ENCODE peak calls at places on chromosomes 6 and 20, in eight cellular contexts. One of them, this sample, is unnamed.

GRCh38 chr6:18209539-18210197 is 54.4 kb downstream of the KDM1B start:
- DNase-seq in lung: no peak
- DNase-seq in CD8-positive, alpha-beta T cell: no peak
- DNase-seq in PC-3: no peak
- DNase-seq in H1: no peak
- DNase-seq in IMR-90: no peak
- DNase-seq in type B pancreatic cell: no peak
- DNase-seq in RWPE2: no peak
- DNase-seq in this sample: no peak

GRCh38 chr6:8736046-8736877 is 300.9 kb upstream of the SLC35B3 start:
- DNase-seq in CD8-positive, alpha-beta T cell: no peak
- DNase-seq in RWPE2: no peak
- DNase-seq in PC-3: no peak
- DNase-seq in IMR-90: no peak
- DNase-seq in H1: no peak
- DNase-seq in type B pancreatic cell: no peak
- DNase-seq in lung: no peak
- DNase-seq in this sample: no peak

GRCh38 chr20:24663496-24663895 is 194.1 kb downstream of the SYNDIG1 start:
- DNase-seq in CD8-positive, alpha-beta T cell: no peak
- DNase-seq in lung: no peak
- DNase-seq in H1: no peak
- DNase-seq in RWPE2: peak; percentile 44
- DNase-seq in IMR-90: no peak
- DNase-seq in type B pancreatic cell: no peak
- DNase-seq in PC-3: no peak
- DNase-seq in this sample: no peak

GRCh38 chr6:11236351-11236750 is 3.9 kb upstream of the NEDD9 start:
- DNase-seq in PC-3: no peak
- DNase-seq in RWPE2: no peak
- DNase-seq in type B pancreatic cell: no peak
- DNase-seq in CD8-positive, alpha-beta T cell: no peak
- DNase-seq in IMR-90: no peak
- DNase-seq in lung: peak; percentile 61
- DNase-seq in H1: no peak
- DNase-seq in this sample: no peak

GRCh38 chr6:166167801-166168615 is at the start of gene TBXT:
- DNase-seq in IMR-90: no peak
- DNase-seq in H1: peak; percentile 86
- DNase-seq in lung: no peak
- DNase-seq in type B pancreatic cell: no peak
- DNase-seq in RWPE2: no peak
- DNase-seq in CD8-positive, alpha-beta T cell: no peak
- DNase-seq in PC-3: no peak
- DNase-seq in this sample: no peak

GRCh38 chr6:16337280-16337975 is 99.0 kb downstream of the GMPR start:
- DNase-seq in IMR-90: peak; percentile 93
- DNase-seq in RWPE2: no peak
- DNase-seq in H1: no peak
- DNase-seq in lung: peak; percentile 63
- DNase-seq in PC-3: no peak
- DNase-seq in type B pancreatic cell: no peak
- DNase-seq in CD8-positive, alpha-beta T cell: no peak
- DNase-seq in this sample: peak; percentile 84

GRCh38 chr6:137970368-137970767 is 103.3 kb downstream of the TNFAIP3 start:
- DNase-seq in IMR-90: no peak
- DNase-seq in type B pancreatic cell: no peak
- DNase-seq in lung: no peak
- DNase-seq in RWPE2: no peak
- DNase-seq in PC-3: no peak
- DNase-seq in CD8-positive, alpha-beta T cell: no peak
- DNase-seq in H1: no peak
- DNase-seq in this sample: no peak

GRCh38 chr6:45724511-45724910 is 291.1 kb downstream of the CLIC5 start:
- DNase-seq in lung: no peak
- DNase-seq in PC-3: peak; percentile 86
- DNase-seq in RWPE2: no peak
- DNase-seq in IMR-90: peak; percentile 84
- DNase-seq in H1: no peak
- DNase-seq in type B pancreatic cell: no peak
- DNase-seq in CD8-positive, alpha-beta T cell: no peak
- DNase-seq in this sample: no peak

GRCh38 chr20:23136893-23137745 is 51.0 kb upstream of the CD93 start:
- DNase-seq in H1: no peak
- DNase-seq in type B pancreatic cell: no peak
- DNase-seq in CD8-positive, alpha-beta T cell: no peak
- DNase-seq in RWPE2: peak; percentile 93
- DNase-seq in lung: no peak
- DNase-seq in IMR-90: no peak
- DNase-seq in PC-3: no peak
- DNase-seq in this sample: peak; percentile 19

GRCh38 chr6:96522469-96523009 is 933 bp downstream of the UFL1 start:
- DNase-seq in IMR-90: peak; percentile 14
- DNase-seq in type B pancreatic cell: no peak
- DNase-seq in H1: no peak
- DNase-seq in CD8-positive, alpha-beta T cell: no peak
- DNase-seq in RWPE2: no peak
- DNase-seq in lung: no peak
- DNase-seq in PC-3: no peak
- DNase-seq in this sample: no peak

GRCh38 chr6:128390168-128390567 is 130.2 kb downstream of the PTPRK start:
- DNase-seq in PC-3: no peak
- DNase-seq in lung: no peak
- DNase-seq in type B pancreatic cell: no peak
- DNase-seq in CD8-positive, alpha-beta T cell: no peak
- DNase-seq in RWPE2: no peak
- DNase-seq in IMR-90: no peak
- DNase-seq in H1: no peak
- DNase-seq in this sample: no peak

GRCh38 chr6:41518118-41518517 is 28.1 kb upstream of the FOXP4 start:
- DNase-seq in lung: no peak
- DNase-seq in type B pancreatic cell: no peak
- DNase-seq in IMR-90: no peak
- DNase-seq in CD8-positive, alpha-beta T cell: no peak
- DNase-seq in PC-3: no peak
- DNase-seq in H1: no peak
- DNase-seq in RWPE2: no peak
- DNase-seq in this sample: no peak

GRCh38 chr6:11315743-11316437 is 83.4 kb upstream of the NEDD9 start:
- DNase-seq in IMR-90: peak; percentile 93
- DNase-seq in PC-3: peak; percentile 93
- DNase-seq in CD8-positive, alpha-beta T cell: no peak
- DNase-seq in H1: no peak
- DNase-seq in type B pancreatic cell: no peak
- DNase-seq in lung: no peak
- DNase-seq in RWPE2: no peak
- DNase-seq in this sample: no peak

GRCh38 chr6:52415917-52416628 is 4.1 kb upstream of the EFHC1 start:
- DNase-seq in H1: no peak
- DNase-seq in CD8-positive, alpha-beta T cell: no peak
- DNase-seq in RWPE2: no peak
- DNase-seq in PC-3: no peak
- DNase-seq in IMR-90: peak; percentile 60
- DNase-seq in lung: no peak
- DNase-seq in type B pancreatic cell: no peak
- DNase-seq in this sample: no peak

GRCh38 chr6:100255701-100256100 is 209.0 kb downstream of the SIM1 start:
- DNase-seq in CD8-positive, alpha-beta T cell: no peak
- DNase-seq in IMR-90: no peak
- DNase-seq in type B pancreatic cell: no peak
- DNase-seq in RWPE2: no peak
- DNase-seq in PC-3: no peak
- DNase-seq in H1: no peak
- DNase-seq in lung: no peak
- DNase-seq in this sample: no peak

GRCh38 chr20:49248879-49249665 is 28.8 kb downstream of the ZNFX1 start:
- DNase-seq in type B pancreatic cell: no peak
- DNase-seq in lung: no peak
- DNase-seq in PC-3: no peak
- DNase-seq in H1: no peak
- DNase-seq in IMR-90: no peak
- DNase-seq in CD8-positive, alpha-beta T cell: no peak
- DNase-seq in RWPE2: peak; percentile 74
- DNase-seq in this sample: no peak

GRCh38 chr6:134363323-134364039 is 45.6 kb upstream of the SGK1 start:
- DNase-seq in RWPE2: no peak
- DNase-seq in lung: no peak
- DNase-seq in PC-3: peak; percentile 83
- DNase-seq in type B pancreatic cell: no peak
- DNase-seq in CD8-positive, alpha-beta T cell: no peak
- DNase-seq in H1: no peak
- DNase-seq in IMR-90: peak; percentile 91
- DNase-seq in this sample: no peak

GRCh38 chr6:28137458-28138020 is 4.1 kb upstream of the ZKSCAN8 start:
- DNase-seq in RWPE2: no peak
- DNase-seq in CD8-positive, alpha-beta T cell: peak; percentile 3
- DNase-seq in PC-3: no peak
- DNase-seq in IMR-90: peak; percentile 14
- DNase-seq in H1: no peak
- DNase-seq in lung: no peak
- DNase-seq in type B pancreatic cell: no peak
- DNase-seq in this sample: no peak

GRCh38 chr6:71510057-71510713 is 221.6 kb downstream of the OGFRL1 start:
- DNase-seq in H1: peak; percentile 56
- DNase-seq in RWPE2: no peak
- DNase-seq in lung: peak; percentile 46
- DNase-seq in IMR-90: peak; percentile 84
- DNase-seq in PC-3: peak; percentile 60
- DNase-seq in CD8-positive, alpha-beta T cell: no peak
- DNase-seq in type B pancreatic cell: no peak
- DNase-seq in this sample: no peak
- TF ChIP-seq CTCF in H1: peak; percentile 49
- TF ChIP-seq CTCF in RWPE2: peak; percentile 80
- TF ChIP-seq CTCF in lung: peak; percentile 51
- TF ChIP-seq CTCF in IMR-90: peak; percentile 94
- TF ChIP-seq CTCF in PC-3: peak; percentile 68
- TF ChIP-seq CTCF in CD8-positive, alpha-beta T cell: no peak
- TF ChIP-seq CTCF in type B pancreatic cell: peak; percentile 70
- TF ChIP-seq CTCF in this sample: peak; percentile 29

GRCh38 chr20:37479925-37480691 is 40.9 kb upstream of the NNAT start:
- DNase-seq in type B pancreatic cell: no peak
- DNase-seq in RWPE2: peak; percentile 61
- DNase-seq in IMR-90: no peak
- DNase-seq in PC-3: no peak
- DNase-seq in H1: no peak
- DNase-seq in CD8-positive, alpha-beta T cell: no peak
- DNase-seq in lung: no peak
- DNase-seq in this sample: no peak

GRCh38 chr20:37480915-37481314 is 40.1 kb upstream of the NNAT start:
- DNase-seq in type B pancreatic cell: no peak
- DNase-seq in RWPE2: peak; percentile 38
- DNase-seq in IMR-90: no peak
- DNase-seq in CD8-positive, alpha-beta T cell: no peak
- DNase-seq in PC-3: no peak
- DNase-seq in lung: no peak
- DNase-seq in H1: no peak
- DNase-seq in this sample: no peak

GRCh38 chr20:37475258-37475657 is 45.8 kb upstream of the NNAT start:
- DNase-seq in IMR-90: no peak
- DNase-seq in RWPE2: peak; percentile 53
- DNase-seq in PC-3: no peak
- DNase-seq in H1: no peak
- DNase-seq in lung: no peak
- DNase-seq in type B pancreatic cell: peak; percentile 43
- DNase-seq in CD8-positive, alpha-beta T cell: no peak
- DNase-seq in this sample: no peak

GRCh38 chr20:37481610-37482009 is 39.4 kb upstream of the NNAT start:
- DNase-seq in CD8-positive, alpha-beta T cell: no peak
- DNase-seq in PC-3: no peak
- DNase-seq in RWPE2: no peak
- DNase-seq in IMR-90: no peak
- DNase-seq in lung: no peak
- DNase-seq in type B pancreatic cell: no peak
- DNase-seq in H1: no peak
- DNase-seq in this sample: no peak

DNA sequence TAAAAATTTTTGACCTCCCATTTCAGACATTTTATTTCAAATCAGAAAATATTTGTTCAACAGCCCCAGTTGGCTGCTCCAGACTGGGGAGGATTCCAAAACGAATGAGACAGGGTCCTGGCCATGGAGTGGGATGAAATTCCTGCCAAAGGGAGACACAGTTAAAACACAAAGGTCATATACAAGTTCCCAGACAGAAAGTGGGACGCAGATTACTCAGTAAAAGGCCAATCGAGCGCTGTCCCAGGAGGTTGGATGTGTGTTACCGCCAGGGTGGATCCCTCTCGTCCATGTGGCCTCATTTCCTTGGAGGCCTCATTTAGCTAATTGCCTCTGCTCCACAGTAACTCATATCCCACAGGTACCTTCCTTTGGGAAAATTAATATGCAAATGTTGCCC is 41.8 kb upstream of the NNAT start:
- DNase-seq in CD8-positive, alpha-beta T cell: no peak
- DNase-seq in IMR-90: no peak
- DNase-seq in lung: no peak
- DNase-seq in PC-3: no peak
- DNase-seq in type B pancreatic cell: no peak
- DNase-seq in RWPE2: peak; percentile 44
- DNase-seq in H1: no peak
- DNase-seq in this sample: no peak
- TF ChIP-seq CTCF in CD8-positive, alpha-beta T cell: no peak
- TF ChIP-seq CTCF in IMR-90: no peak
- TF ChIP-seq CTCF in lung: no peak
- TF ChIP-seq CTCF in PC-3: no peak
- TF ChIP-seq CTCF in type B pancreatic cell: no peak
- TF ChIP-seq CTCF in RWPE2: no peak
- TF ChIP-seq CTCF in H1: no peak
- TF ChIP-seq CTCF in this sample: no peak

GRCh38 chr20:38550274-38550673 is 30.7 kb upstream of the ADIG start:
- DNase-seq in lung: no peak
- DNase-seq in CD8-positive, alpha-beta T cell: no peak
- DNase-seq in type B pancreatic cell: no peak
- DNase-seq in RWPE2: no peak
- DNase-seq in PC-3: peak; percentile 12
- DNase-seq in H1: no peak
- DNase-seq in IMR-90: no peak
- DNase-seq in this sample: no peak
- TF ChIP-seq CTCF in lung: no peak
- TF ChIP-seq CTCF in CD8-positive, alpha-beta T cell: no peak
- TF ChIP-seq CTCF in type B pancreatic cell: peak; percentile 58
- TF ChIP-seq CTCF in RWPE2: peak; percentile 53
- TF ChIP-seq CTCF in PC-3: peak; percentile 52
- TF ChIP-seq CTCF in H1: peak; percentile 37
- TF ChIP-seq CTCF in IMR-90: no peak
- TF ChIP-seq CTCF in this sample: no peak

DNA sequence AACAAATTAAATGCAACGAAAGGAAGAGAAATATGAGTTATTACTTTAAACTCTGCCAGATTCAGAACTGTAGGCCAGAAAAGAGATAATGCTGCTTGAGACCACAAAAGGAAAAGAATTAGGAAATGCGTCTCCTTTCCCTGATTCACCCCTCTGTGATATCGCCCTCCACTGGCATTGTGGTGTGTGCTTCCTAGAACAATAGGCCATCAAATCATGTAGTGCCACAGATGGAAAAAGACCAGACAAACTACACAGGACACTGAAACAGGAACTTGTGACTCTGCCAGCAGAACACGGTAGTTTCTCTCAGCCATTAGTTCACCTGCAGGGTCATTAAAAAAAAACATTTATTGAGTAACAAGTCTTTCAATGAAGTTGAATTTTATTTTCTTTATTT is 14.8 kb upstream of the LAMA4 start:
- DNase-seq in H1: no peak
- DNase-seq in lung: no peak
- DNase-seq in CD8-positive, alpha-beta T cell: no peak
- DNase-seq in type B pancreatic cell: no peak
- DNase-seq in PC-3: peak; percentile 36
- DNase-seq in IMR-90: peak; percentile 31
- DNase-seq in RWPE2: no peak
- DNase-seq in this sample: no peak
- TF ChIP-seq CTCF in H1: peak; percentile 45
- TF ChIP-seq CTCF in lung: no peak
- TF ChIP-seq CTCF in CD8-positive, alpha-beta T cell: no peak
- TF ChIP-seq CTCF in type B pancreatic cell: no peak
- TF ChIP-seq CTCF in PC-3: peak; percentile 58
- TF ChIP-seq CTCF in IMR-90: peak; percentile 27
- TF ChIP-seq CTCF in RWPE2: no peak
- TF ChIP-seq CTCF in this sample: no peak

This sample was measured in omental fat pad.